ENCODE peak calls at places on chromosome 9, in six cellular contexts. One of them, this sample, is unnamed.

GRCh38 chr9:27765266-27765665 is 192.0 kb upstream of the C9orf72 start:
- DNase-seq in NCI-H187: no peak
- DNase-seq in left ventricle myocardium inferior: no peak
- DNase-seq in NCI-H2171 treated with DMSO at 0.1 percent for 48 hours: no peak
- DNase-seq in dorsolateral prefrontal cortex: no peak
- DNase-seq in T-helper 2 cell: no peak
- DNase-seq in this sample: no peak

GRCh38 chr9:88373018-88373417 is 15.2 kb upstream of the SPIN1 start:
- DNase-seq in NCI-H187: no peak
- DNase-seq in left ventricle myocardium inferior: no peak
- DNase-seq in NCI-H2171 treated with DMSO at 0.1 percent for 48 hours: no peak
- DNase-seq in dorsolateral prefrontal cortex: no peak
- DNase-seq in T-helper 2 cell: no peak
- DNase-seq in this sample: no peak

GRCh38 chr9:78400496-78400895 is 103.6 kb downstream of the PSAT1 start:
- DNase-seq in NCI-H187: no peak
- DNase-seq in left ventricle myocardium inferior: no peak
- DNase-seq in NCI-H2171 treated with DMSO at 0.1 percent for 48 hours: no peak
- DNase-seq in dorsolateral prefrontal cortex: no peak
- DNase-seq in T-helper 2 cell: no peak
- DNase-seq in this sample: no peak

GRCh38 chr9:117258201-117258866 is 156.5 kb downstream of the ASTN2 start:
- DNase-seq in NCI-H187: no peak
- DNase-seq in left ventricle myocardium inferior: no peak
- DNase-seq in NCI-H2171 treated with DMSO at 0.1 percent for 48 hours: no peak
- DNase-seq in dorsolateral prefrontal cortex: no peak
- DNase-seq in T-helper 2 cell: no peak
- DNase-seq in this sample: no peak

GRCh38 chr9:30574355-30575151 is 1809.9 kb upstream of the ACO1 start:
- DNase-seq in NCI-H187: no peak
- DNase-seq in left ventricle myocardium inferior: no peak
- DNase-seq in NCI-H2171 treated with DMSO at 0.1 percent for 48 hours: no peak
- DNase-seq in dorsolateral prefrontal cortex: no peak
- DNase-seq in T-helper 2 cell: no peak
- DNase-seq in this sample: no peak

GRCh38 chr9:112764837-112765236 is 14.3 kb downstream of the SNX30 start:
- DNase-seq in NCI-H187: no peak
- DNase-seq in left ventricle myocardium inferior: no peak
- DNase-seq in NCI-H2171 treated with DMSO at 0.1 percent for 48 hours: peak; percentile 89
- DNase-seq in dorsolateral prefrontal cortex: no peak
- DNase-seq in T-helper 2 cell: no peak
- DNase-seq in this sample: no peak

GRCh38 chr9:136409557-136410455 is 608 bp downstream of the ENTR1 start:
- DNase-seq in NCI-H187: no peak
- DNase-seq in left ventricle myocardium inferior: no peak
- DNase-seq in NCI-H2171 treated with DMSO at 0.1 percent for 48 hours: peak; percentile 22
- DNase-seq in dorsolateral prefrontal cortex: no peak
- DNase-seq in T-helper 2 cell: no peak
- DNase-seq in this sample: peak; percentile 39

GRCh38 chr9:28120241-28121025 is 547.2 kb upstream of the C9orf72 start:
- DNase-seq in NCI-H187: no peak
- DNase-seq in left ventricle myocardium inferior: no peak
- DNase-seq in NCI-H2171 treated with DMSO at 0.1 percent for 48 hours: peak; percentile 15
- DNase-seq in dorsolateral prefrontal cortex: no peak
- DNase-seq in T-helper 2 cell: no peak
- DNase-seq in this sample: no peak

GRCh38 chr9:126524353-126525077 is 89.2 kb upstream of the LMX1B start:
- DNase-seq in NCI-H187: no peak
- DNase-seq in left ventricle myocardium inferior: no peak
- DNase-seq in NCI-H2171 treated with DMSO at 0.1 percent for 48 hours: no peak
- DNase-seq in dorsolateral prefrontal cortex: no peak
- DNase-seq in T-helper 2 cell: no peak
- DNase-seq in this sample: no peak

GRCh38 chr9:124256517-124257069 is 1.2 kb upstream of the NEK6 start:
- DNase-seq in NCI-H187: no peak
- DNase-seq in left ventricle myocardium inferior: no peak
- DNase-seq in NCI-H2171 treated with DMSO at 0.1 percent for 48 hours: peak; percentile 82
- DNase-seq in dorsolateral prefrontal cortex: no peak
- DNase-seq in T-helper 2 cell: no peak
- DNase-seq in this sample: no peak

GRCh38 chr9:129750010-129750409 is 2.8 kb downstream of the PTGES start:
- DNase-seq in NCI-H187: no peak
- DNase-seq in left ventricle myocardium inferior: no peak
- DNase-seq in NCI-H2171 treated with DMSO at 0.1 percent for 48 hours: no peak
- DNase-seq in dorsolateral prefrontal cortex: no peak
- DNase-seq in T-helper 2 cell: no peak
- DNase-seq in this sample: no peak

GRCh38 chr9:127506814-127507750 is 55.8 kb downstream of the LRSAM1 start:
- DNase-seq in NCI-H187: no peak
- DNase-seq in left ventricle myocardium inferior: no peak
- DNase-seq in NCI-H2171 treated with DMSO at 0.1 percent for 48 hours: no peak
- DNase-seq in dorsolateral prefrontal cortex: no peak
- DNase-seq in T-helper 2 cell: no peak
- DNase-seq in this sample: no peak

GRCh38 chr9:113131689-113132151 is 19.1 kb upstream of the SLC31A2 start:
- DNase-seq in NCI-H187: no peak
- DNase-seq in left ventricle myocardium inferior: no peak
- DNase-seq in NCI-H2171 treated with DMSO at 0.1 percent for 48 hours: no peak
- DNase-seq in dorsolateral prefrontal cortex: no peak
- DNase-seq in T-helper 2 cell: no peak
- DNase-seq in this sample: peak; percentile 76

GRCh38 chr9:134358968-134359319 is 32.7 kb downstream of the RXRA start:
- DNase-seq in NCI-H187: no peak
- DNase-seq in left ventricle myocardium inferior: no peak
- DNase-seq in NCI-H2171 treated with DMSO at 0.1 percent for 48 hours: no peak
- DNase-seq in dorsolateral prefrontal cortex: no peak
- DNase-seq in T-helper 2 cell: no peak
- DNase-seq in this sample: no peak

GRCh38 chr9:96413312-96414221 is 4.6 kb downstream of the ZNF367 start:
- DNase-seq in NCI-H187: no peak
- DNase-seq in left ventricle myocardium inferior: no peak
- DNase-seq in NCI-H2171 treated with DMSO at 0.1 percent for 48 hours: peak; percentile 73
- DNase-seq in dorsolateral prefrontal cortex: no peak
- DNase-seq in T-helper 2 cell: no peak
- DNase-seq in this sample: no peak

GRCh38 chr9:124399323-124399962 is 15.8 kb downstream of the PSMB7 start:
- DNase-seq in NCI-H187: no peak
- DNase-seq in left ventricle myocardium inferior: peak; percentile 46
- DNase-seq in NCI-H2171 treated with DMSO at 0.1 percent for 48 hours: no peak
- DNase-seq in dorsolateral prefrontal cortex: no peak
- DNase-seq in T-helper 2 cell: no peak
- DNase-seq in this sample: no peak

GRCh38 chr9:69317081-69317480 is 7.9 kb upstream of the ENTREP1 start:
- DNase-seq in NCI-H187: no peak
- DNase-seq in left ventricle myocardium inferior: no peak
- DNase-seq in NCI-H2171 treated with DMSO at 0.1 percent for 48 hours: no peak
- DNase-seq in dorsolateral prefrontal cortex: no peak
- DNase-seq in T-helper 2 cell: no peak
- DNase-seq in this sample: no peak